ENCODE peak calls at places on chromosome 20, in four cellular contexts. K is DND-41, J is HCT116, F is endothelial cell of umbilical vein. M is an unnamed sample.

GRCh38 chr20:51522207-51522606 is 20.3 kb downstream of the NFATC2 start:
- DNase-seq in K (no peak), J (no peak), F (no peak), M (no peak)

GRCh38 chr20:18020931-18021330 is 36.8 kb downstream of the OVOL2 start:
- DNase-seq in K (no peak), J (no peak), F (no peak), M (no peak)

GRCh38 chr20:47281376-47281775 is 75.1 kb downstream of the ZMYND8 start:
- DNase-seq in K (no peak), J (no peak), F (peak; percentile 80), M (no peak)

GRCh38 chr20:3420211-3420707 is 12.8 kb upstream of the DNAAF9 start:
- DNase-seq in K (no peak), J (no peak), F (no peak), M (peak; percentile 28)

GRCh38 chr20:14935285-14935684 is 597.9 kb upstream of the FLRT3 start:
- DNase-seq in K (no peak), J (no peak), F (no peak), M (no peak)

GRCh38 chr20:48760403-48760889 is 67.4 kb downstream of the PREX1 start:
- DNase-seq in K (peak; percentile 87), J (no peak), F (peak; percentile 84), M (no peak)

GRCh38 chr20:62723768-62724420 is 15.3 kb downstream of the NTSR1 start:
- DNase-seq in K (no peak), J (no peak), F (no peak), M (no peak)

GRCh38 chr20:11496382-11496781 is 421.3 kb upstream of the BTBD3 start:
- DNase-seq in K (no peak), J (no peak), F (no peak), M (no peak)

GRCh38 chr20:45873409-45874116 is 7.5 kb upstream of the ZSWIM1 start:
- DNase-seq in K (no peak), J (no peak), F (no peak), M (no peak)

GRCh38 chr20:59434950-59435349 is 134.5 kb downstream of the EDN3 start:
- DNase-seq in K (no peak), J (no peak), F (no peak), M (no peak)

GRCh38 chr20:2032168-2032567 is 38.3 kb upstream of the PDYN start:
- DNase-seq in K (no peak), J (no peak), F (no peak), M (no peak)

GRCh38 chr20:35883778-35884540 is 70.3 kb downstream of the SCAND1 start:
- DNase-seq in K (peak; percentile 71), J (peak; percentile 85), F (peak; percentile 88), M (peak; percentile 63)

GRCh38 chr20:10065154-10065833 is 30.5 kb downstream of the ANKEF1 start:
- DNase-seq in K (no peak), J (no peak), F (no peak), M (no peak)

GRCh38 chr20:20864346-20865096 is 152.1 kb upstream of the RALGAPA2 start:
- DNase-seq in K (no peak), J (no peak), F (no peak), M (no peak)

GRCh38 chr20:61252601-61253263 is 671 bp downstream of the CDH4 start:
- DNase-seq in K (no peak), J (no peak), F (no peak), M (no peak)

GRCh38 chr20:62824476-62825287 is 7.8 kb downstream of the COL9A3 start:
- DNase-seq in K (peak; percentile 81), J (no peak), F (no peak), M (peak; percentile 76)

GRCh38 chr20:61935926-61936700 is 129.6 kb downstream of the TAF4 start:
- DNase-seq in K (no peak), J (no peak), F (no peak), M (no peak)

GRCh38 chr20:4815618-4816017 is 93.9 kb downstream of the PRND start:
- DNase-seq in K (no peak), J (no peak), F (no peak), M (no peak)

GRCh38 chr20:4820833-4821518 is 99.3 kb downstream of the PRND start:
- DNase-seq in K (no peak), J (no peak), F (peak; percentile 22), M (no peak)

GRCh38 chr20:4817230-4817671 is 95.5 kb downstream of the PRND start:
- DNase-seq in K (no peak), J (no peak), F (no peak), M (no peak)

GRCh38 chr20:4819901-4820300 is 98.2 kb downstream of the PRND start:
- DNase-seq in K (no peak), J (no peak), F (no peak), M (no peak)

DNA sequence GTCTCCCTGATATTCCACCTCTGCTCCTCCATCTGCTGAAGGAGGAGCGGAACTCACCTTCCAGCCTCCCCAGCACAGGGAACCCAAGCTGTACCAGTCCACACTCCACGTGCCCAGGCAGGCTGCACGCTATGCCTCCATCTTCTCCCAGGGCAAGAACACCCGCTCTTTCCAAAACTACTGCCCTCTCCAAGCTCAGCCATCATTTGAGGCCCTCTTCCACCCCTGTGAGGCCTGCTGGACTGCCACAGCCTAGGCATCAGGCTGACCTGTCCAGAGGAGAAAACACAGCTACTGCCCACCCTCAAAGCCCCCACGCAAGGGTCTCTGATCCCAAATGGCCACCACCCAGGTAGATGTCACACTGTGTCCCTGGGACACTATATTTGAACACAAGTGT is 99.9 kb downstream of the PRND start:
- DNase-seq in K (no peak), J (no peak), F (no peak), M (no peak)
- H3K9ac ChIP-seq in K (no peak overlapping the region), J (no peak overlapping the region), F (no peak overlapping the region), M (peak overlapping the region; percentile 21)

GRCh38 chr20:50266293-50267040 is 75.8 kb downstream of the CEBPB start:
- DNase-seq in K (no peak), J (no peak), F (no peak), M (no peak)
- H3K9ac ChIP-seq in K (no peak overlapping the region), J (peak overlapping the region; percentile 54), F (no peak overlapping the region), M (peak overlapping the region; percentile 73)

GRCh38 chr20:39588148-39588757 is 626.1 kb downstream of the DHX35 start:
- DNase-seq in K (no peak), J (no peak), F (peak; percentile 89), M (no peak)
- H3K9ac ChIP-seq in K (no peak overlapping the region), J (no peak overlapping the region), F (peak overlapping the region; percentile 48), M (no peak overlapping the region)

DNA sequence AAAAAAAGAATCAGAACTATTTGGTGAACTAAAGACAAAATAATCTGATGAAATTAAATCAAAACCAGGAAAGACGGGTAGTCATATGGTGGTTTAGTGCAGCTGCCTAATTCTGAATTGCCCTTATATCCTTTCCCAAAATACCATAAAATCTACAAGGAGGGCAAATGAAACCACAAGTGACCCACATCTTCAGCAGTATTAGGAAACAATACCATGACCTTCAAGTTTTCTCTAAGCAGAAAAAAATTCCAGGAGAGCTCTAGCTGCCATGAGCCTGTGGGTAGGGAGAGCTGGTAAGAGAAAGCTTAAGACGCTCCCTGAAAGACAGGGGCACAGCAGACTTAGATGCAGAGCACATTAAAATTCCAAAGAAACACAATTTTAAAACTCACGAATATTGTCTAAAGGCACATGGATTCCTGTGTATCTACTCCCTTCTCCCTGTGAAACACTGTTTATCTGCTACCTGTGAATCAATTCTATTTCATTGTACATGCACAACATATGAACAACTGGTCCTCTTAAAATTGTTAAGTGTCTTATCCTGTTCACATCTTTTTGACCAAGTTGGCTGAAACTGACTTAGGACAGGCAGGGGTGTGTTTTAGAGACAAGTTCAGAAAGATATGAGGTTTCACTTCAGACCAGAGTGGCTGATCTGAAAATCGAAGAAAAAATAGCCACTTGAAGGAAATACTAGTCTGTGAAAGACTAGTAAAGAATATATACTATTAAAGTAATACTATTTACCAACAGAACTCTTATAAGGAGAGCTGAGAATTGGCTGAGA is 153.6 kb upstream of the SHLD1 start:
- DNase-seq in K (no peak), J (no peak), F (no peak), M (no peak)
- H3K9ac ChIP-seq in K (no peak overlapping the region), J (no peak overlapping the region), F (no peak overlapping the region), M (no peak overlapping the region)

DNA sequence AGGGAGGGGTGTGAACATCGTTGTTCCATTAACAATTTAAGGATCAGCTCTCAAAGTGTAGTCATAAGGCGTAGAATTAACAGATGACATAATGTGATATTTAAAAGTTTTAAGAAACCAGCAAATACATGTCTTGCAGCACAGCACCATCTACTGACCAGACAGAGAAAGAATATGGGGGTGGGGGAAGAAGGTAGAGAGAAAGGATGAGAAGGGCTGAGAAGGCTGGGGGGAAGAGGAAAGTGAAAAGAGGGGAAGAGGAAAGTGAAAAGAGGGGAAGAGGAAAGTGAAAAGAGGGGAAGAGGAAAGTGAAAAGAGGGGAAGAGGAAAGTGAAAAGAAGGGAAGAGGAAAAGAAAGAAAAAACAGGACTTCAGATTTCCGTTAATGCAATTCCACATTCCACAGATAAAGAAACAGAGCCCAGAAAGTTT is 80.9 kb downstream of the HAO1 start:
- DNase-seq in K (peak; percentile 31), J (no peak), F (peak; percentile 81), M (no peak)
- H3K9ac ChIP-seq in K (no peak overlapping the region), J (no peak overlapping the region), F (peak overlapping the region; percentile 35), M (no peak overlapping the region)

M was measured in colonic mucosa.